ENCODE peak calls at places on chromosomes 5 and 9, in four cellular contexts. T is sciatic nerve, J is colonic mucosa, U is HTR-8/SVneo. I is an unnamed sample.

GRCh38 chr9:127910613-127911205 is 6.1 kb downstream of the ST6GALNAC4 start:
- DNase-seq in T (no peak), J (peak), U (no peak), I (peak)

GRCh38 chr5:14445581-14446290 is 135.9 kb upstream of the OTULINL start:
- DNase-seq in J (no peak), U (no peak), T (no peak), I (no peak)

GRCh38 chr5:151123897-151124751 is 33.5 kb downstream of the ANXA6 start:
- DNase-seq in U (no peak), J (no peak), T (no peak), I (no peak)

GRCh38 chr5:87746891-87747366 is 334.2 kb upstream of the CCNH start:
- DNase-seq in T (no peak), U (no peak), J (no peak), I (no peak)

GRCh38 chr5:8750100-8750499 is 795.8 kb downstream of the SEMA5A start:
- DNase-seq in U (no peak), T (no peak), J (no peak), I (no peak)

GRCh38 chr5:128252196-128252595 is 168.6 kb downstream of the SLC12A2 start:
- DNase-seq in T (no peak), U (no peak), J (no peak), I (no peak)

GRCh38 chr5:55626805-55627204 is 85.3 kb downstream of the SLC38A9 start:
- DNase-seq in J (no peak), T (no peak), U (no peak), I (no peak)

GRCh38 chr5:147101654-147102053 is 133.2 kb upstream of the STK32A start:
- DNase-seq in T (no peak), U (no peak), J (no peak), I (no peak)

GRCh38 chr5:531749-532315 is 7.6 kb upstream of the SLC9A3 start:
- DNase-seq in J (no peak), U (no peak), T (peak), I (no peak)

GRCh38 chr5:124842725-124843595 is 96.5 kb upstream of the ZNF608 start:
- DNase-seq in J (no peak), U (no peak), T (no peak), I (no peak)

GRCh38 chr9:97978706-97979105 is 4.4 kb upstream of the ANP32B start:
- DNase-seq in U (no peak), T (no peak), J (no peak), I (no peak)

GRCh38 chr5:176659440-176659839 is 12.2 kb downstream of the TSPAN17 start:
- DNase-seq in T (no peak), U (no peak), J (no peak), I (no peak)

GRCh38 chr9:94600258-94600657 is 6.6 kb upstream of the FBP2 start:
- DNase-seq in J (peak), U (no peak), T (no peak), I (peak)

GRCh38 chr9:77933019-77933418 is 98.6 kb downstream of the GNAQ start:
- DNase-seq in T (no peak), U (no peak), J (no peak), I (no peak)

GRCh38 chr5:11683666-11684065 is 220.6 kb downstream of the CTNND2 start:
- DNase-seq in U (no peak), T (peak), J (peak), I (peak)

GRCh38 chr5:116442095-116442534 is 132.5 kb downstream of the SEMA6A start:
- DNase-seq in U (peak), T (no peak), J (no peak), I (no peak)